ENCODE peak calls at places on chromosomes 2 and 18, in four cellular contexts. S, G, L and O are unnamed samples.

GRCh38 chr18:38081516-38081915 is 515.9 kb upstream of the CELF4 start:
- DNase-seq in S (no peak), G (no peak), L (no peak), O (no peak)

GRCh38 chr18:46073474-46074331 is 1.6 kb upstream of the PSTPIP2 start:
- DNase-seq in S (peak; percentile 69), G (no peak), L (peak; percentile 68), O (peak; percentile 67)

GRCh38 chr2:135059577-135059976 is 7.5 kb downstream of the RAB3GAP1 start:
- DNase-seq in S (no peak), G (no peak), L (no peak), O (no peak)

GRCh38 chr2:100196786-100197494 is 54.5 kb upstream of the AFF3 start:
- DNase-seq in S (peak; percentile 11), G (no peak), L (peak; percentile 29), O (no peak)

GRCh38 chr2:216987176-216987809 is 127.4 kb upstream of the TNP1 start:
- DNase-seq in S (no peak), G (no peak), L (no peak), O (no peak)

GRCh38 chr2:168849610-168850009 is 40.6 kb downstream of the SPC25 start:
- DNase-seq in S (peak; percentile 16), G (peak; percentile 41), L (peak; percentile 49), O (no peak)

GRCh38 chr2:32135409-32135808 is 30.3 kb upstream of the SLC30A6 start:
- DNase-seq in S (peak; percentile 80), G (no peak), L (peak; percentile 78), O (no peak)

GRCh38 chr18:79727211-79727610 is 47.6 kb downstream of the CTDP1 start:
- DNase-seq in S (no peak), G (no peak), L (no peak), O (no peak)

GRCh38 chr2:212669761-212670160 is 131.2 kb upstream of the ERBB4 start:
- DNase-seq in S (no peak), G (no peak), L (no peak), O (no peak)

GRCh38 chr18:63319383-63320040 is at the start of gene BCL2:
- DNase-seq in S (peak; percentile 24), G (peak; percentile 42), L (peak; percentile 50), O (no peak)

GRCh38 chr2:171307560-171307959 is 126.2 kb downstream of the METTL8 start:
- DNase-seq in S (no peak), G (no peak), L (no peak), O (no peak)

GRCh38 chr2:120866483-120867140 is 130.9 kb downstream of the GLI2 start:
- DNase-seq in S (no peak), G (no peak), L (no peak), O (no peak)

GRCh38 chr18:35971661-35972196 is 750 bp upstream of the RMP24 start:
- DNase-seq in S (no peak), G (no peak), L (no peak), O (no peak)

GRCh38 chr2:227515742-227516141 is 43.8 kb downstream of the AGFG1 start:
- DNase-seq in S (no peak), G (no peak), L (no peak), O (no peak)
- H3K4ac ChIP-seq in S (no peak overlapping the region), G (no peak overlapping the region), L (no peak overlapping the region), O (no peak overlapping the region)

GRCh38 chr2:55157474-55157884 is 74.6 kb downstream of the CLHC1 start:
- DNase-seq in S (peak; percentile 63), G (no peak), L (peak; percentile 56), O (no peak)
- H3K4me2 ChIP-seq in S (no peak overlapping the region), G (no peak overlapping the region), L (no peak overlapping the region), O (no peak overlapping the region)

GRCh38 chr2:187993516-187993915 is 298.2 kb upstream of the GULP1 start:
- DNase-seq in S (peak; percentile 54), G (no peak), L (peak; percentile 48), O (no peak)
- H2AK5ac ChIP-seq in S (no peak overlapping the region), G (no peak overlapping the region), L (no peak overlapping the region), O (no peak overlapping the region)

GRCh38 chr18:73261243-73261642 is 393.5 kb upstream of the NETO1 start:
- DNase-seq in S (no peak), G (no peak), L (no peak), O (no peak)
- H3K4ac ChIP-seq in S (no peak overlapping the region), G (no peak overlapping the region), L (no peak overlapping the region), O (no peak overlapping the region)

GRCh38 chr2:219118504-219118903 is 42.1 kb downstream of the NHEJ1 start:
- DNase-seq in S (no peak), G (no peak), L (no peak), O (no peak)

GRCh38 chr2:219119422-219120043 is 41.1 kb downstream of the NHEJ1 start:
- DNase-seq in S (peak; percentile 53), G (peak; percentile 61), L (peak; percentile 60), O (peak; percentile 59)

GRCh38 chr2:219120082-219120481 is 40.5 kb downstream of the NHEJ1 start:
- DNase-seq in S (no peak), G (no peak), L (no peak), O (no peak)

GRCh38 chr2:219112651-219113338 is 47.8 kb downstream of the NHEJ1 start:
- DNase-seq in S (no peak), G (no peak), L (no peak), O (no peak)

DNA sequence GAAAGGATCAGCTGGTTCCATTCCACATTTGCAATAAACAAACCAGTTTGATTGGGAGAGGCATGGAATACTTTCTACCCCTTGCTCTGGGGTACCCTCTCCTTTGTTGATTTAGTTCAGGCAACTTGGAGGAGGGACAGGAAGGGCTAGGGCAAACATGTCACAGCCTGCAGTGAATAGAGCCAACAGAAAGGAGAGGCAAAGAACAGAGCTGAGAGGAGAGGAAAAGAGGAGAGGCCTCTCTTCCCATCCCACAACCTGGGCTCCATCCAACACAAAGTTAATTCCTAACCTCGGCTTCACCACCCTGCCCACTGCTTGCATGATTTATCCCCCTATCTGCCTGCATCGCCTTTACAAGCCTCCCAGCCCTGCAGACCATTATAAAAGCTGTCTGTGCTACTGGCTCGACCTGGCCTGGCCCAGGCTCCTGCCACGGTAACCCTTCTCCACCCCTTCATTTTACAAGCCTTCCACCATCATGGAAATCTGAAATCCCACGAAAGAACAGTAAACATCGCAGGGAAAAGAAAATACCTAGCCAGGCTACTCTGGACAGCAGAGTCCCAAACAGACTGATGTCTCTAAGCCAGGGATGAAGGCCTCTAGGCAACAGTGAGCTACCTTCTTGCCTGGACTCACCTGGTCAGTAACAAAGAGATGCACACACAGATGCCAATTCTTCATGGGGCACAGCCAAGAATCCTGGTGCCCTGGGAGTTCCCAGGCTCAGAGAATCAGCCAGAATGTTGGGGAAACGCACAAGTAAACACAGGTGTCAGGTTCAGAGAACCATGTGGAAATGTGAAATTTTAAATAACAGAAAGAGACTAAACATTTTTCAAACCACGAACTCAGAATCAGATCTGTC is 43.6 kb downstream of the NHEJ1 start:
- DNase-seq in S (no peak), G (no peak), L (no peak), O (no peak)
- H3K4me2 ChIP-seq in S (no peak overlapping the region), G (no peak overlapping the region), L (no peak overlapping the region), O (no peak overlapping the region)